ENCODE peak calls at places on chromosomes 5 and 9, in five cellular contexts. M, S, Z, C and L are unnamed samples. For H3K4me1, the result is how much of the 10 kb centered on the place peaks cover.

GRCh38 chr5:133882107-133882695 is 86.2 kb downstream of the C5orf15 start:
- DNase-seq in M (no peak), S (no peak), Z (no peak), C (no peak), L (no peak)

GRCh38 chr5:176727983-176728675 is 80.8 kb downstream of the TSPAN17 start:
- DNase-seq in M (no peak), S (no peak), Z (no peak), C (no peak), L (no peak)

GRCh38 chr5:150263801-150264621 is 25.6 kb downstream of the CAMK2A start:
- DNase-seq in M (peak), S (peak), Z (no peak), C (no peak), L (no peak)

GRCh38 chr9:136311433-136312375 is 7.8 kb upstream of the CCDC187 start:
- DNase-seq in M (no peak), S (no peak), Z (no peak), C (peak), L (no peak)

GRCh38 chr5:170105643-170106611 is at the start of gene FOXI1:
- DNase-seq in M (no peak), S (no peak), Z (peak), C (no peak), L (peak)

GRCh38 chr9:98148486-98148885 is 29.5 kb upstream of the TRIM14 start:
- DNase-seq in M (no peak), S (no peak), Z (no peak), C (no peak), L (no peak)

GRCh38 chr9:19800884-19801283 is 12.0 kb upstream of the SLC24A2 start:
- DNase-seq in M (no peak), S (no peak), Z (no peak), C (no peak), L (no peak)

GRCh38 chr9:136742640-136743391 is at the start of gene LCN10:
- DNase-seq in M (no peak), S (no peak), Z (peak), C (no peak), L (peak)

GRCh38 chr9:110389148-110389783 is 51.6 kb upstream of the TXNDC8 start:
- DNase-seq in M (no peak), S (no peak), Z (no peak), C (no peak), L (no peak)

GRCh38 chr5:78696637-78697036 is 48.1 kb upstream of the LHFPL2 start:
- DNase-seq in M (no peak), S (no peak), Z (no peak), C (no peak), L (no peak)

GRCh38 chr9:89179535-89179919 is 909 bp upstream of the SHC3 start:
- DNase-seq in M (peak), S (peak), Z (peak), C (no peak), L (no peak)

GRCh38 chr9:131657031-131657377 is 82.9 kb downstream of the RAPGEF1 start:
- DNase-seq in M (no peak), S (no peak), Z (no peak), C (no peak), L (no peak)

GRCh38 chr9:91214867-91215266 is 146.9 kb downstream of the AUH start:
- DNase-seq in M (no peak), S (no peak), Z (no peak), C (no peak), L (no peak)

GRCh38 chr5:177371705-177372533 is 12.3 kb upstream of the SLC34A1 start:
- DNase-seq in M (no peak), S (no peak), Z (no peak), C (no peak), L (peak)

GRCh38 chr5:96819806-96820205 is 12.1 kb upstream of the ERAP1 start:
- DNase-seq in M (no peak), S (no peak), Z (no peak), C (no peak), L (no peak)

GRCh38 chr5:96816991-96817390 is 9.2 kb upstream of the ERAP1 start:
- DNase-seq in M (no peak), S (no peak), Z (no peak), C (no peak), L (no peak)

GRCh38 chr5:96816430-96816939 is 8.7 kb upstream of the ERAP1 start:
- DNase-seq in M (no peak), S (no peak), Z (no peak), C (peak), L (no peak)

GRCh38 chr5:96821260-96821916 is 13.6 kb upstream of the ERAP1 start:
- DNase-seq in M (no peak), S (no peak), Z (no peak), C (no peak), L (peak)

DNA sequence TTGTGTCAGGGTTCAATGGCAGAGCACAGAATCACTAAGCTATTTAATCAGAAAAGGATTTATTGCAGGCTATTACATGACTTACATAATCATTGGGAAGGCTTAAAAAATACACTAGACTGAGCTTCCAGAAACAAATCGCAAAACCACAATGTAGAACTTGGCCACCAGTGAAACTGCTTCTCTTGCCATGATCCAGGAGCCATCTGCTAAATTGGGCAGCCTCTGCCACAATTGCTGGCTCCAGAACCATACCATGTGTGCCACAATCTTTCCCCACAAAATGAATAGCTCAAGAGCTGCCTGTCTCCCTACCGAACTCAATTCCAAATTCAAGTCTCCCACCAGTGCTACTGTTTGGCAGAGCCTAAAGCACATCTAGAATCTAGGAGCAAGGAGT is 9.8 kb upstream of the ERAP1 start:
- DNase-seq in M (no peak), S (no peak), Z (no peak), C (no peak), L (no peak)
- H3K9ac ChIP-seq in M (no peak), S (no peak), Z (no peak), C (no peak), L (no peak)

GRCh38 chr5:100898504-100899346 is 4.4 kb downstream of the ST8SIA4 start:
- DNase-seq in M (no peak), S (no peak), Z (no peak), C (peak), L (no peak)

GRCh38 chr5:100900796-100901731 is 2.0 kb downstream of the ST8SIA4 start:
- DNase-seq in M (peak), S (peak), Z (peak), C (peak), L (peak)

GRCh38 chr5:100901851-100902341 is 1.2 kb downstream of the ST8SIA4 start:
- DNase-seq in M (peak), S (no peak), Z (peak), C (peak), L (peak)

GRCh38 chr5:100900142-100900795 is 2.8 kb downstream of the ST8SIA4 start:
- DNase-seq in M (peak), S (peak), Z (peak), C (peak), L (peak)

DNA sequence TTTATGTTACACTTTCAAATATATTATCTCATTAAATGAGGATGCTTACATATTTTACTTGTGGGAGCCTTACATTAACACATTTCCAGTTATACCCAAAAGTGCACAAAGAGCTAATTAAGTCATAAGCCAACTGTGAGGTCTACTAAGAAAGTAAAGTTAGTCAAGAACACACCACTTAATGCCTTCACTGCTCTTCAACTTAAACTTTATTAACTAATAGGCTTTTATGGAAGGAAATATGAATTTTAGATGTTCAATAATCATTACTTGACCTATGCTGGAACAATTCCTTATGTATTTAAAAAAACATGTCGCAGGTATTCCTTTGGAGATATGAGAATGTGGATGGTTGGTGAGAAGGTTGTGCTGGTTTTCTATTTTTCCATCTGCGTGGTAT is 3.4 kb downstream of the ST8SIA4 start:
- DNase-seq in M (no peak), S (no peak), Z (no peak), C (peak), L (no peak)
- H3K27ac ChIP-seq in M (no peak), S (no peak), Z (no peak), C (peak), L (no peak)

GRCh38 chr9:124286292-124286931 is 28.7 kb downstream of the NEK6 start:
- DNase-seq in M (peak), S (peak), Z (no peak), C (no peak), L (no peak)
- H3K4me1 ChIP-seq in M (under half), S (half or more), Z (under half), C (half or more), L (under half)

GRCh38 chr9:104772707-104773106 is 8.8 kb downstream of the NIPSNAP3B start:
- DNase-seq in M (peak), S (no peak), Z (no peak), C (peak), L (no peak)

GRCh38 chr9:104767507-104767906 is 3.6 kb downstream of the NIPSNAP3B start:
- DNase-seq in M (no peak), S (no peak), Z (no peak), C (no peak), L (no peak)

GRCh38 chr9:104773118-104773517 is 9.2 kb downstream of the NIPSNAP3B start:
- DNase-seq in M (no peak), S (no peak), Z (no peak), C (no peak), L (no peak)

GRCh38 chr9:104766025-104766424 is 2.1 kb downstream of the NIPSNAP3B start:
- DNase-seq in M (no peak), S (no peak), Z (no peak), C (no peak), L (no peak)

GRCh38 chr9:104769655-104770054 is 5.7 kb downstream of the NIPSNAP3B start:
- DNase-seq in M (no peak), S (no peak), Z (no peak), C (no peak), L (no peak)
- H3K9ac ChIP-seq in M (no peak), S (no peak), Z (no peak), C (no peak), L (no peak)